ENCODE peak calls at places on chromosomes 12 and 14, in nine cellular contexts. One of them, this sample, is unnamed.

GRCh38 chr14:20118795-20119194 is 8.3 kb downstream of the OR4K17 start:
- DNase-seq in WTC11: no peak
- DNase-seq in BE2C: no peak
- DNase-seq in cardiac fibroblast: peak; percentile 0
- DNase-seq in brain microvascular endothelial cell: no peak
- DNase-seq in activated B cell treated with CpG ODN at 0.5 μM for 24 hours: no peak
- DNase-seq in WERI-Rb-1: no peak
- DNase-seq in lower lobe of right lung: no peak
- DNase-seq in fibroblast of lung: no peak
- DNase-seq in this sample: no peak

GRCh38 chr12:131015581-131016337 is 62.1 kb downstream of the ADGRD1 start:
- DNase-seq in WTC11: no peak
- DNase-seq in BE2C: no peak
- DNase-seq in cardiac fibroblast: no peak
- DNase-seq in brain microvascular endothelial cell: no peak
- DNase-seq in activated B cell treated with CpG ODN at 0.5 μM for 24 hours: no peak
- DNase-seq in WERI-Rb-1: peak; percentile 56
- DNase-seq in lower lobe of right lung: peak; percentile 22
- DNase-seq in fibroblast of lung: no peak
- DNase-seq in this sample: no peak

GRCh38 chr12:31203261-31203660 is 122.7 kb downstream of the SINHCAF start:
- DNase-seq in WTC11: no peak
- DNase-seq in BE2C: no peak
- DNase-seq in cardiac fibroblast: peak; percentile 53
- DNase-seq in brain microvascular endothelial cell: no peak
- DNase-seq in activated B cell treated with CpG ODN at 0.5 μM for 24 hours: no peak
- DNase-seq in WERI-Rb-1: no peak
- DNase-seq in lower lobe of right lung: no peak
- DNase-seq in fibroblast of lung: no peak
- DNase-seq in this sample: no peak

GRCh38 chr12:77855548-77855947 is 24.9 kb downstream of the NAV3 start:
- DNase-seq in WTC11: no peak
- DNase-seq in BE2C: no peak
- DNase-seq in cardiac fibroblast: peak; percentile 32
- DNase-seq in brain microvascular endothelial cell: no peak
- DNase-seq in activated B cell treated with CpG ODN at 0.5 μM for 24 hours: no peak
- DNase-seq in WERI-Rb-1: no peak
- DNase-seq in lower lobe of right lung: no peak
- DNase-seq in fibroblast of lung: peak; percentile 9
- DNase-seq in this sample: no peak

GRCh38 chr12:2641209-2641608 is 153.6 kb upstream of the FKBP4 start:
- DNase-seq in WTC11: peak; percentile 71
- DNase-seq in BE2C: no peak
- DNase-seq in cardiac fibroblast: peak; percentile 50
- DNase-seq in brain microvascular endothelial cell: peak; percentile 30
- DNase-seq in activated B cell treated with CpG ODN at 0.5 μM for 24 hours: no peak
- DNase-seq in WERI-Rb-1: peak; percentile 48
- DNase-seq in lower lobe of right lung: no peak
- DNase-seq in fibroblast of lung: peak; percentile 19
- DNase-seq in this sample: peak; percentile 31

GRCh38 chr12:120955232-120955631 is 23.1 kb upstream of the HNF1A start:
- DNase-seq in WTC11: no peak
- DNase-seq in BE2C: no peak
- DNase-seq in cardiac fibroblast: no peak
- DNase-seq in brain microvascular endothelial cell: no peak
- DNase-seq in activated B cell treated with CpG ODN at 0.5 μM for 24 hours: no peak
- DNase-seq in WERI-Rb-1: peak; percentile 14
- DNase-seq in lower lobe of right lung: no peak
- DNase-seq in fibroblast of lung: no peak
- DNase-seq in this sample: no peak

GRCh38 chr12:103652808-103653207 is 65.7 kb downstream of the STAB2 start:
- DNase-seq in WTC11: no peak
- DNase-seq in BE2C: no peak
- DNase-seq in cardiac fibroblast: no peak
- DNase-seq in brain microvascular endothelial cell: no peak
- DNase-seq in activated B cell treated with CpG ODN at 0.5 μM for 24 hours: no peak
- DNase-seq in WERI-Rb-1: no peak
- DNase-seq in lower lobe of right lung: no peak
- DNase-seq in fibroblast of lung: no peak
- DNase-seq in this sample: no peak

GRCh38 chr12:80627773-80628172 is 79.7 kb upstream of the MYF6 start:
- DNase-seq in WTC11: no peak
- DNase-seq in BE2C: no peak
- DNase-seq in cardiac fibroblast: peak; percentile 97
- DNase-seq in brain microvascular endothelial cell: peak; percentile 47
- DNase-seq in activated B cell treated with CpG ODN at 0.5 μM for 24 hours: no peak
- DNase-seq in WERI-Rb-1: no peak
- DNase-seq in lower lobe of right lung: no peak
- DNase-seq in fibroblast of lung: peak; percentile 97
- DNase-seq in this sample: peak; percentile 38

GRCh38 chr12:131628341-131628740 is 82.5 kb upstream of the SFSWAP start:
- DNase-seq in WTC11: no peak
- DNase-seq in BE2C: no peak
- DNase-seq in cardiac fibroblast: no peak
- DNase-seq in brain microvascular endothelial cell: no peak
- DNase-seq in activated B cell treated with CpG ODN at 0.5 μM for 24 hours: no peak
- DNase-seq in WERI-Rb-1: no peak
- DNase-seq in lower lobe of right lung: no peak
- DNase-seq in fibroblast of lung: no peak
- DNase-seq in this sample: no peak

GRCh38 chr14:100281286-100282082 is 24.8 kb downstream of the SLC25A29 start:
- DNase-seq in WTC11: no peak
- DNase-seq in BE2C: no peak
- DNase-seq in cardiac fibroblast: no peak
- DNase-seq in brain microvascular endothelial cell: no peak
- DNase-seq in activated B cell treated with CpG ODN at 0.5 μM for 24 hours: no peak
- DNase-seq in WERI-Rb-1: no peak
- DNase-seq in lower lobe of right lung: peak; percentile 71
- DNase-seq in fibroblast of lung: no peak
- DNase-seq in this sample: no peak

GRCh38 chr14:23694085-23694975 is 58.2 kb downstream of the DHRS2 start:
- DNase-seq in WTC11: peak; percentile 37
- DNase-seq in BE2C: no peak
- DNase-seq in cardiac fibroblast: peak; percentile 49
- DNase-seq in brain microvascular endothelial cell: no peak
- DNase-seq in activated B cell treated with CpG ODN at 0.5 μM for 24 hours: no peak
- DNase-seq in WERI-Rb-1: peak; percentile 74
- DNase-seq in lower lobe of right lung: no peak
- DNase-seq in fibroblast of lung: peak; percentile 51
- DNase-seq in this sample: peak; percentile 81

GRCh38 chr14:59919582-59920377 is at the start of gene LRRC9:
- DNase-seq in WTC11: peak; percentile 96
- DNase-seq in BE2C: peak; percentile 74
- DNase-seq in cardiac fibroblast: peak; percentile 2
- DNase-seq in brain microvascular endothelial cell: no peak
- DNase-seq in activated B cell treated with CpG ODN at 0.5 μM for 24 hours: no peak
- DNase-seq in WERI-Rb-1: peak; percentile 98
- DNase-seq in lower lobe of right lung: peak; percentile 58
- DNase-seq in fibroblast of lung: peak; percentile 21
- DNase-seq in this sample: no peak

GRCh38 chr12:109718390-109718789 is 4.8 kb downstream of the FAM222A start:
- DNase-seq in WTC11: peak; percentile 75
- DNase-seq in BE2C: peak; percentile 58
- DNase-seq in cardiac fibroblast: no peak
- DNase-seq in brain microvascular endothelial cell: no peak
- DNase-seq in activated B cell treated with CpG ODN at 0.5 μM for 24 hours: no peak
- DNase-seq in WERI-Rb-1: no peak
- DNase-seq in lower lobe of right lung: no peak
- DNase-seq in fibroblast of lung: no peak
- DNase-seq in this sample: no peak

GRCh38 chr12:111363578-111363977 is 5.3 kb downstream of the PHETA1 start:
- DNase-seq in WTC11: no peak
- DNase-seq in BE2C: no peak
- DNase-seq in cardiac fibroblast: peak; percentile 78
- DNase-seq in brain microvascular endothelial cell: peak; percentile 40
- DNase-seq in activated B cell treated with CpG ODN at 0.5 μM for 24 hours: no peak
- DNase-seq in WERI-Rb-1: no peak
- DNase-seq in lower lobe of right lung: no peak
- DNase-seq in fibroblast of lung: no peak
- DNase-seq in this sample: peak; percentile 65

GRCh38 chr14:65434216-65434850 is 21.8 kb downstream of the FUT8 start:
- DNase-seq in WTC11: no peak
- DNase-seq in BE2C: no peak
- DNase-seq in cardiac fibroblast: no peak
- DNase-seq in brain microvascular endothelial cell: no peak
- DNase-seq in activated B cell treated with CpG ODN at 0.5 μM for 24 hours: no peak
- DNase-seq in WERI-Rb-1: peak; percentile 38
- DNase-seq in lower lobe of right lung: no peak
- DNase-seq in fibroblast of lung: no peak
- DNase-seq in this sample: peak; percentile 28

GRCh38 chr12:92143280-92143679 is 2.4 kb downstream of the BTG1 start:
- DNase-seq in WTC11: no peak
- DNase-seq in BE2C: no peak
- DNase-seq in cardiac fibroblast: peak; percentile 22
- DNase-seq in brain microvascular endothelial cell: no peak
- DNase-seq in activated B cell treated with CpG ODN at 0.5 μM for 24 hours: no peak
- DNase-seq in WERI-Rb-1: no peak
- DNase-seq in lower lobe of right lung: no peak
- DNase-seq in fibroblast of lung: peak; percentile 33
- DNase-seq in this sample: peak; percentile 16

GRCh38 chr12:85130631-85131030 is 94.5 kb downstream of the LRRIQ1 start:
- DNase-seq in WTC11: no peak
- DNase-seq in BE2C: no peak
- DNase-seq in cardiac fibroblast: peak; percentile 7
- DNase-seq in brain microvascular endothelial cell: no peak
- DNase-seq in activated B cell treated with CpG ODN at 0.5 μM for 24 hours: no peak
- DNase-seq in WERI-Rb-1: no peak
- DNase-seq in lower lobe of right lung: no peak
- DNase-seq in fibroblast of lung: peak; percentile 0
- DNase-seq in this sample: peak; percentile 2

GRCh38 chr14:24982472-24983155 is 67.3 kb downstream of the STXBP6 start:
- DNase-seq in WTC11: no peak
- DNase-seq in BE2C: no peak
- DNase-seq in cardiac fibroblast: peak; percentile 57
- DNase-seq in brain microvascular endothelial cell: peak; percentile 6
- DNase-seq in activated B cell treated with CpG ODN at 0.5 μM for 24 hours: no peak
- DNase-seq in WERI-Rb-1: no peak
- DNase-seq in lower lobe of right lung: no peak
- DNase-seq in fibroblast of lung: peak; percentile 98
- DNase-seq in this sample: peak; percentile 75

GRCh38 chr14:77068515-77069200 is 29.4 kb upstream of the CIPC start:
- DNase-seq in WTC11: no peak
- DNase-seq in BE2C: no peak
- DNase-seq in cardiac fibroblast: no peak
- DNase-seq in brain microvascular endothelial cell: no peak
- DNase-seq in activated B cell treated with CpG ODN at 0.5 μM for 24 hours: no peak
- DNase-seq in WERI-Rb-1: no peak
- DNase-seq in lower lobe of right lung: no peak
- DNase-seq in fibroblast of lung: no peak
- DNase-seq in this sample: no peak
- TF ChIP-seq CTCF in WTC11: no peak
- TF ChIP-seq CTCF in BE2C: no peak
- TF ChIP-seq CTCF in cardiac fibroblast: no peak
- TF ChIP-seq CTCF in brain microvascular endothelial cell: no peak
- TF ChIP-seq CTCF in activated B cell treated with CpG ODN at 0.5 μM for 24 hours: no peak
- TF ChIP-seq CTCF in WERI-Rb-1: no peak
- TF ChIP-seq CTCF in lower lobe of right lung: peak; percentile 4
- TF ChIP-seq CTCF in fibroblast of lung: no peak
- TF ChIP-seq CTCF in this sample: peak; percentile 1

GRCh38 chr12:71810905-71811304 is 28.7 kb upstream of the TBC1D15 start:
- DNase-seq in WTC11: no peak
- DNase-seq in BE2C: no peak
- DNase-seq in cardiac fibroblast: peak; percentile 28
- DNase-seq in brain microvascular endothelial cell: no peak
- DNase-seq in activated B cell treated with CpG ODN at 0.5 μM for 24 hours: no peak
- DNase-seq in WERI-Rb-1: no peak
- DNase-seq in lower lobe of right lung: no peak
- DNase-seq in fibroblast of lung: no peak
- DNase-seq in this sample: peak; percentile 36
- TF ChIP-seq CTCF in WTC11: no peak
- TF ChIP-seq CTCF in BE2C: no peak
- TF ChIP-seq CTCF in cardiac fibroblast: no peak
- TF ChIP-seq CTCF in brain microvascular endothelial cell: no peak
- TF ChIP-seq CTCF in activated B cell treated with CpG ODN at 0.5 μM for 24 hours: no peak
- TF ChIP-seq CTCF in WERI-Rb-1: no peak
- TF ChIP-seq CTCF in lower lobe of right lung: no peak
- TF ChIP-seq CTCF in fibroblast of lung: no peak
- TF ChIP-seq CTCF in this sample: no peak

DNA sequence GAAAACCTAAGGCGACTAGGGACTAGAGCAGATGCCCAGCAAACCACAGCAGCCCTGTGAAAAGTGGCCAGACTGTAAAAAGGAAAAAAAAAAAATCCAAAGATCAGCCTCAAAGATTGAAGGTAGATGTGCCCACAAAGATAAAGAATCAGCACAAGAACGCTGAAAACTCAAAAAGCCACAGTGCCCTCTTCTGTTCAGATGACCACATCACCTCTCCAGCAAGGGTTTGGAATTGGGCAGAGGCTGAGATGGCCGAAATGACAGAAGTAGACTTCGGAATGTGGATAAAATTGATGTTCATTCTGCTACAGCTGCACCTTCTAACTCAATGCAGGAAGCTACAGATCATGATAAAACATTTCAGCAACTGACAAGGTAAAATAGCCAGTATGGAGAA is 154.4 kb downstream of the GPHN start:
- DNase-seq in WTC11: peak; percentile 21
- DNase-seq in BE2C: peak; percentile 11
- DNase-seq in cardiac fibroblast: peak; percentile 58
- DNase-seq in brain microvascular endothelial cell: peak; percentile 28
- DNase-seq in activated B cell treated with CpG ODN at 0.5 μM for 24 hours: no peak
- DNase-seq in WERI-Rb-1: no peak
- DNase-seq in lower lobe of right lung: no peak
- DNase-seq in fibroblast of lung: peak; percentile 40
- DNase-seq in this sample: peak; percentile 33
- TF ChIP-seq CTCF in WTC11: peak; percentile 27
- TF ChIP-seq CTCF in BE2C: peak; percentile 54
- TF ChIP-seq CTCF in cardiac fibroblast: peak; percentile 64
- TF ChIP-seq CTCF in brain microvascular endothelial cell: peak; percentile 80
- TF ChIP-seq CTCF in activated B cell treated with CpG ODN at 0.5 μM for 24 hours: no peak
- TF ChIP-seq CTCF in WERI-Rb-1: peak; percentile 50
- TF ChIP-seq CTCF in lower lobe of right lung: peak; percentile 32
- TF ChIP-seq CTCF in fibroblast of lung: peak; percentile 39
- TF ChIP-seq CTCF in this sample: peak; percentile 52

DNA sequence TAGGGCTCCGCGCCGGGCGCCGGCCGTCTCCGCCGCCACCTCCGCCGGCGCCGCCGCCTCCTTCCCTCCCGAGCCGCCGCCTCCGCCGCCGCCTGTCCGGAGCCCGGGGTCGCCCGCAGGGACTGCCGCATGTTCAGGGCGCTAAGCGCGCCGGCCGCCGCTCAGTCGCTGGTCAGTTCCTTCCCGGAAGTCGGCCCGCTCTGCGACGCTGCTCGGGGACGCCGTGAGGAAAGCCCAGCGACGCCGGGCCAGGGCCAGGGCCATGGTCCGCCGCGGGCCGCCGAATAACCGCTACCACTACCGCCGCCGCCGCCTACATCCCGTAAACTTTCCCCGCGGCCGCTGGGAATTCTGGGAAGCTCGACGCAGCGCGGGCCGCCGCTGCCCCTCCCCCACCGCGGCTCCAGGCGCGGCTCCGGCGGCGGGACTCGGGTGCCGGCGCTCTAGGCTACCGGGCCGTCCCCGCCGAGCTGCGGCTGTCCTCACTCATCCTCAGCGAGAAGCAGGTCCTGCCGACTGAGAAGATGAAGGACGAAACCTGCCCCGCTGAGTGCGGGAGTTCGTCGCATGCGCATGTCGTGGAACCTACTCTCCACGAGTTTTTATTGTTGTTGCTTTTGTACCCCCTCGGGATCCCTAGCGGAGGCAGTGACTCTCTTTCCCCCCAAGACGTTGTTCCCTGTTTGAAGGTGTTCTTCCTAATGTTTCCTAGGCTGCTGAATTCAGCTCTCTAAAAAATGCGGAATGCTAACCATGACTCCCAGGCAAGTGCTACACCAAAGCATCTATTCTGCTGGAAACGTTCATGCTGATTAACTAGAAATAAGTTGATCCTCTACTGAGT is at the start of gene SAV1:
- DNase-seq in WTC11: peak; percentile 80
- DNase-seq in BE2C: peak; percentile 91
- DNase-seq in cardiac fibroblast: peak; percentile 83
- DNase-seq in brain microvascular endothelial cell: peak; percentile 68
- DNase-seq in activated B cell treated with CpG ODN at 0.5 μM for 24 hours: peak; percentile 63
- DNase-seq in WERI-Rb-1: peak; percentile 81
- DNase-seq in lower lobe of right lung: peak; percentile 87
- DNase-seq in fibroblast of lung: peak; percentile 92
- DNase-seq in this sample: peak; percentile 86
- TF ChIP-seq CTCF in WTC11: no peak
- TF ChIP-seq CTCF in BE2C: no peak
- TF ChIP-seq CTCF in cardiac fibroblast: no peak
- TF ChIP-seq CTCF in brain microvascular endothelial cell: no peak
- TF ChIP-seq CTCF in activated B cell treated with CpG ODN at 0.5 μM for 24 hours: no peak
- TF ChIP-seq CTCF in WERI-Rb-1: no peak
- TF ChIP-seq CTCF in lower lobe of right lung: no peak
- TF ChIP-seq CTCF in fibroblast of lung: no peak
- TF ChIP-seq CTCF in this sample: no peak

This sample was measured in fibroblast of the aortic adventitia.